ENCODE peak calls at places on chromosome 11, in nine cellular contexts. One of them, this sample, is unnamed.
A peak's percentile ranks its signal among the peaks of the same experiment; 100 is the strongest.

GRCh38 chr11:86687083-86687799 is 14.8 kb upstream of the ME3 start:
- DNase-seq in heart left ventricle: no peak
- DNase-seq in lower leg skin: no peak
- DNase-seq in body of pancreas: peak; percentile 58
- DNase-seq in HCT116: no peak
- DNase-seq in IMR-90: no peak
- DNase-seq in tibial nerve: no peak
- DNase-seq in stomach: no peak
- DNase-seq in gastrocnemius medialis: no peak
- DNase-seq in this sample: no peak

GRCh38 chr11:67442504-67443398 is 525 bp downstream of the CORO1B start:
- DNase-seq in heart left ventricle: no peak
- DNase-seq in lower leg skin: no peak
- DNase-seq in body of pancreas: no peak
- DNase-seq in HCT116: no peak
- DNase-seq in IMR-90: no peak
- DNase-seq in tibial nerve: no peak
- DNase-seq in stomach: no peak
- DNase-seq in gastrocnemius medialis: no peak
- DNase-seq in this sample: no peak

GRCh38 chr11:22340803-22341581 is 2.8 kb downstream of the SLC17A6 start:
- DNase-seq in heart left ventricle: peak; percentile 34
- DNase-seq in lower leg skin: no peak
- DNase-seq in body of pancreas: no peak
- DNase-seq in HCT116: no peak
- DNase-seq in IMR-90: no peak
- DNase-seq in tibial nerve: no peak
- DNase-seq in stomach: no peak
- DNase-seq in gastrocnemius medialis: no peak
- DNase-seq in this sample: no peak

GRCh38 chr11:19821412-19821875 is 108.8 kb downstream of the NAV2 start:
- DNase-seq in heart left ventricle: no peak
- DNase-seq in lower leg skin: no peak
- DNase-seq in body of pancreas: peak; percentile 76
- DNase-seq in HCT116: no peak
- DNase-seq in IMR-90: no peak
- DNase-seq in tibial nerve: no peak
- DNase-seq in stomach: no peak
- DNase-seq in gastrocnemius medialis: no peak
- DNase-seq in this sample: no peak

GRCh38 chr11:36467913-36468312 is 42.2 kb downstream of the TRAF6 start:
- DNase-seq in heart left ventricle: no peak
- DNase-seq in lower leg skin: no peak
- DNase-seq in body of pancreas: no peak
- DNase-seq in HCT116: no peak
- DNase-seq in IMR-90: no peak
- DNase-seq in tibial nerve: no peak
- DNase-seq in stomach: no peak
- DNase-seq in gastrocnemius medialis: peak; percentile 20
- DNase-seq in this sample: no peak

GRCh38 chr11:31921066-31921465 is 109.9 kb upstream of the PAX6 start:
- DNase-seq in heart left ventricle: no peak
- DNase-seq in lower leg skin: no peak
- DNase-seq in body of pancreas: no peak
- DNase-seq in HCT116: no peak
- DNase-seq in IMR-90: no peak
- DNase-seq in tibial nerve: no peak
- DNase-seq in stomach: no peak
- DNase-seq in gastrocnemius medialis: no peak
- DNase-seq in this sample: no peak

GRCh38 chr11:109739374-109739773 is 317.4 kb downstream of the C11orf87 start:
- DNase-seq in heart left ventricle: no peak
- DNase-seq in lower leg skin: no peak
- DNase-seq in body of pancreas: no peak
- DNase-seq in HCT116: no peak
- DNase-seq in IMR-90: no peak
- DNase-seq in tibial nerve: no peak
- DNase-seq in stomach: no peak
- DNase-seq in gastrocnemius medialis: no peak
- DNase-seq in this sample: no peak

GRCh38 chr11:33264926-33265325 is 7.7 kb downstream of the HIPK3 start:
- DNase-seq in heart left ventricle: no peak
- DNase-seq in lower leg skin: no peak
- DNase-seq in body of pancreas: no peak
- DNase-seq in HCT116: no peak
- DNase-seq in IMR-90: no peak
- DNase-seq in tibial nerve: no peak
- DNase-seq in stomach: no peak
- DNase-seq in gastrocnemius medialis: no peak
- DNase-seq in this sample: no peak

DNA sequence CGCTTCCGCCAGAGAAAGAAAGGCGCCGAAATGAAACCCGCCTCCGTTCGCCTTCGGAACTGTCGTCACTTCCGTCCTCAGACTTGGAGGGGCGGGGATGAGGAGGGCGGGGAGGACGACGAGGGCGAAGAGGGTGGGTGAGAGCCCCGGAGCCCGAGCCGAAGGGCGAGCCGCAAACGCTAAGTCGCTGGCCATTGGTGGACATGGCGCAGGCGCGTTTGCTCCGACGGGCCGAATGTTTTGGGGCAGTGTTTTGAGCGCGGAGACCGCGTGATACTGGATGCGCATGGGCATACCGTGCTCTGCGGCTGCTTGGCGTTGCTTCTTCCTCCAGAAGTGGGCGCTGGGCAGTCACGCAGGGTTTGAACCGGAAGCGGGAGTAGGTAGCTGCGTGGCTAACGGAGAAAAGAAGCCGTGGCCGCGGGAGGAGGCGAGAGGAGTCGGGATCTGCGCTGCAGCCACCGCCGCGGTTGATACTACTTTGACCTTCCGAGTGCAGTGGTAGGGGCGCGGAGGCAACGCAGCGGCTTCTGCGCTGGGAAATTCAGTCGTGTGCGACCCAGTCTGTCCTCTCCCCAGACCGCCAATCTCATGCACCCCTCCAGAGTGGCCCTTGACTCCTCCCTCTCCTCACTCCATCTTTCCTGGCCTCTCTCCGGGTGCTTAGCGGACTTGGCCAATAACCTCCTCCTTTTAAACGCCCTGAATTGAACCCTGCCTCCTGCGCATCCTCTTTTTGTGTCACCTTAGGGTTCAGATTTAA is at the start of gene ATM:
- DNase-seq in heart left ventricle: peak; percentile 100
- DNase-seq in lower leg skin: peak; percentile 99
- DNase-seq in body of pancreas: peak; percentile 99
- DNase-seq in HCT116: peak; percentile 98
- DNase-seq in IMR-90: peak; percentile 99
- DNase-seq in tibial nerve: peak; percentile 97
- DNase-seq in stomach: peak; percentile 99
- DNase-seq in gastrocnemius medialis: peak; percentile 100
- DNase-seq in this sample: peak; percentile 99
- TF ChIP-seq POLR2A in heart left ventricle: peak; percentile 47
- TF ChIP-seq POLR2A in lower leg skin: no peak
- TF ChIP-seq POLR2A in body of pancreas: peak; percentile 84
- TF ChIP-seq POLR2A in HCT116: peak; percentile 62
- TF ChIP-seq POLR2A in IMR-90: peak; percentile 65
- TF ChIP-seq POLR2A in tibial nerve: peak; percentile 59
- TF ChIP-seq POLR2A in stomach: no peak
- TF ChIP-seq POLR2A in gastrocnemius medialis: peak; percentile 33
- TF ChIP-seq POLR2A in this sample: peak; percentile 3

GRCh38 chr11:10935015-10935564 is 77.2 kb upstream of the ZBED5 start:
- DNase-seq in heart left ventricle: no peak
- DNase-seq in lower leg skin: no peak
- DNase-seq in body of pancreas: no peak
- DNase-seq in HCT116: no peak
- DNase-seq in IMR-90: no peak
- DNase-seq in tibial nerve: no peak
- DNase-seq in stomach: no peak
- DNase-seq in gastrocnemius medialis: no peak
- DNase-seq in this sample: peak; percentile 27

GRCh38 chr11:10932976-10933375 is 75.1 kb upstream of the ZBED5 start:
- DNase-seq in heart left ventricle: no peak
- DNase-seq in lower leg skin: no peak
- DNase-seq in body of pancreas: no peak
- DNase-seq in HCT116: no peak
- DNase-seq in IMR-90: no peak
- DNase-seq in tibial nerve: no peak
- DNase-seq in stomach: no peak
- DNase-seq in gastrocnemius medialis: no peak
- DNase-seq in this sample: no peak

GRCh38 chr11:10934293-10934850 is 76.5 kb upstream of the ZBED5 start:
- DNase-seq in heart left ventricle: no peak
- DNase-seq in lower leg skin: no peak
- DNase-seq in body of pancreas: peak; percentile 51
- DNase-seq in HCT116: peak; percentile 35
- DNase-seq in IMR-90: no peak
- DNase-seq in tibial nerve: no peak
- DNase-seq in stomach: no peak
- DNase-seq in gastrocnemius medialis: no peak
- DNase-seq in this sample: peak; percentile 46

GRCh38 chr11:10931761-10932700 is 74.2 kb upstream of the ZBED5 start:
- DNase-seq in heart left ventricle: no peak
- DNase-seq in lower leg skin: no peak
- DNase-seq in body of pancreas: no peak
- DNase-seq in HCT116: no peak
- DNase-seq in IMR-90: no peak
- DNase-seq in tibial nerve: no peak
- DNase-seq in stomach: no peak
- DNase-seq in gastrocnemius medialis: no peak
- DNase-seq in this sample: peak; percentile 36

DNA sequence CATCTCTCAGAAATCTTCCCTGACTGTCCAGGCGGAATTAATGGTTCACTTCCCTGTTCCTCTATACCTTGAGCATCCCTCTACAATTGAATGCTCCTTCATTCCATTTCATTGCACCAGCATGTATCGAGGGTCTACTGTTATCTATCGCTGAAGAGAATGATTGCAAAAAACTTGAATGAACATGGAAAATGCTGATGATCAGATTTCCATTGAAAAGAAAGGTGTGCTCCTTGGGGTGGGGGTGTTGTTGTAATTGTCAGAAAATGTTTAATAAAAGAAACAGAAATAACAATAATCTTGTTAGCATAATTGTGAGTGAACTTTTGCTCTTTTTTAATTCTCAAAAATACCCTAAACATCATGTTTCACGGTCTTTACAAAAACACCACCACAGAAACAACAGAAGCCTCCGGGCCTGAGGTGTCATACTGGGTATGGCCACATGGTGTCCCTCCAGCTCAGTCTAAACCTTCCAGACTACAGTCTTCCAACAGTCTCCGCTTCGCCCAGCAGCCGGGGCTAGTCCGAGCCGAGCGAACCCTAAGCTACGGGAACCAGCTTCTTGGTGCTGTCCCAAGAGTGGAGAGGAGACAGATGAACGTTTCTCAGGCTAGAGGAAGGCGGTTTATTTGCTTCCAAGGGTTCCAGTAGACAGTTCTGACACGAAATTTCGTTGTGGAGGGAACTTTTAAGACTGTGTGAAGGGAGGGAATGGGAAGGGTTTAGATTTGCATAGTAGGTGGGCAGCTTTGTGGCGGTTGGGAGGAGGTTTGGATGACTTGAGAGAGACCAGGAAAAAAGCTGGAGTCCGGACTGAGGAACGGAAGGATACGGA is 75.8 kb upstream of the ZBED5 start:
- DNase-seq in heart left ventricle: peak; percentile 91
- DNase-seq in lower leg skin: peak; percentile 91
- DNase-seq in body of pancreas: peak; percentile 95
- DNase-seq in HCT116: peak; percentile 85
- DNase-seq in IMR-90: peak; percentile 92
- DNase-seq in tibial nerve: peak; percentile 82
- DNase-seq in stomach: peak; percentile 90
- DNase-seq in gastrocnemius medialis: peak; percentile 80
- DNase-seq in this sample: peak; percentile 93
- TF ChIP-seq POLR2A in heart left ventricle: peak; percentile 30
- TF ChIP-seq POLR2A in lower leg skin: no peak
- TF ChIP-seq POLR2A in body of pancreas: no peak
- TF ChIP-seq POLR2A in HCT116: no peak
- TF ChIP-seq POLR2A in IMR-90: peak; percentile 58
- TF ChIP-seq POLR2A in tibial nerve: no peak
- TF ChIP-seq POLR2A in stomach: no peak
- TF ChIP-seq POLR2A in gastrocnemius medialis: no peak
- TF ChIP-seq POLR2A in this sample: no peak

GRCh38 chr11:46846510-46846830 is 390 bp upstream of the CKAP5 start:
- DNase-seq in heart left ventricle: no peak
- DNase-seq in lower leg skin: no peak
- DNase-seq in body of pancreas: no peak
- DNase-seq in HCT116: no peak
- DNase-seq in IMR-90: no peak
- DNase-seq in tibial nerve: no peak
- DNase-seq in stomach: no peak
- DNase-seq in gastrocnemius medialis: no peak
- DNase-seq in this sample: no peak

GRCh38 chr11:46850829-46851380 is 4.8 kb upstream of the CKAP5 start:
- DNase-seq in heart left ventricle: no peak
- DNase-seq in lower leg skin: no peak
- DNase-seq in body of pancreas: no peak
- DNase-seq in HCT116: no peak
- DNase-seq in IMR-90: no peak
- DNase-seq in tibial nerve: no peak
- DNase-seq in stomach: no peak
- DNase-seq in gastrocnemius medialis: no peak
- DNase-seq in this sample: no peak

GRCh38 chr11:46849631-46850030 is 3.6 kb upstream of the CKAP5 start:
- DNase-seq in heart left ventricle: no peak
- DNase-seq in lower leg skin: no peak
- DNase-seq in body of pancreas: no peak
- DNase-seq in HCT116: no peak
- DNase-seq in IMR-90: no peak
- DNase-seq in tibial nerve: no peak
- DNase-seq in stomach: no peak
- DNase-seq in gastrocnemius medialis: no peak
- DNase-seq in this sample: no peak

GRCh38 chr11:46845440-46845739 is 690 bp downstream of the CKAP5 start:
- DNase-seq in heart left ventricle: no peak
- DNase-seq in lower leg skin: no peak
- DNase-seq in body of pancreas: no peak
- DNase-seq in HCT116: no peak
- DNase-seq in IMR-90: no peak
- DNase-seq in tibial nerve: no peak
- DNase-seq in stomach: no peak
- DNase-seq in gastrocnemius medialis: no peak
- DNase-seq in this sample: no peak

GRCh38 chr11:46845740-46846509 is at the start of gene CKAP5:
- DNase-seq in heart left ventricle: peak; percentile 93
- DNase-seq in lower leg skin: peak; percentile 88
- DNase-seq in body of pancreas: peak; percentile 92
- DNase-seq in HCT116: peak; percentile 73
- DNase-seq in IMR-90: peak; percentile 87
- DNase-seq in tibial nerve: peak; percentile 84
- DNase-seq in stomach: peak; percentile 92
- DNase-seq in gastrocnemius medialis: peak; percentile 84
- DNase-seq in this sample: peak; percentile 92
- TF ChIP-seq POLR2A in heart left ventricle: peak; percentile 72
- TF ChIP-seq POLR2A in lower leg skin: no peak
- TF ChIP-seq POLR2A in body of pancreas: peak; percentile 44
- TF ChIP-seq POLR2A in HCT116: no peak
- TF ChIP-seq POLR2A in IMR-90: peak; percentile 59
- TF ChIP-seq POLR2A in tibial nerve: peak; percentile 29
- TF ChIP-seq POLR2A in stomach: no peak
- TF ChIP-seq POLR2A in gastrocnemius medialis: peak; percentile 87
- TF ChIP-seq POLR2A in this sample: peak; percentile 56

GRCh38 chr11:69667619-69668604 is 7.2 kb downstream of the LTO1 start:
- DNase-seq in heart left ventricle: no peak
- DNase-seq in lower leg skin: no peak
- DNase-seq in body of pancreas: no peak
- DNase-seq in HCT116: no peak
- DNase-seq in IMR-90: no peak
- DNase-seq in tibial nerve: no peak
- DNase-seq in stomach: no peak
- DNase-seq in gastrocnemius medialis: no peak
- DNase-seq in this sample: no peak

GRCh38 chr11:69671734-69672465 is 3.3 kb downstream of the LTO1 start:
- DNase-seq in heart left ventricle: no peak
- DNase-seq in lower leg skin: no peak
- DNase-seq in body of pancreas: no peak
- DNase-seq in HCT116: no peak
- DNase-seq in IMR-90: no peak
- DNase-seq in tibial nerve: no peak
- DNase-seq in stomach: no peak
- DNase-seq in gastrocnemius medialis: no peak
- DNase-seq in this sample: no peak

GRCh38 chr11:69666752-69667536 is 8.2 kb downstream of the LTO1 start:
- DNase-seq in heart left ventricle: no peak
- DNase-seq in lower leg skin: no peak
- DNase-seq in body of pancreas: no peak
- DNase-seq in HCT116: no peak
- DNase-seq in IMR-90: no peak
- DNase-seq in tibial nerve: no peak
- DNase-seq in stomach: no peak
- DNase-seq in gastrocnemius medialis: no peak
- DNase-seq in this sample: no peak

GRCh38 chr11:69669486-69669885 is 5.7 kb downstream of the LTO1 start:
- DNase-seq in heart left ventricle: no peak
- DNase-seq in lower leg skin: no peak
- DNase-seq in body of pancreas: no peak
- DNase-seq in HCT116: no peak
- DNase-seq in IMR-90: no peak
- DNase-seq in tibial nerve: no peak
- DNase-seq in stomach: no peak
- DNase-seq in gastrocnemius medialis: no peak
- DNase-seq in this sample: no peak

DNA sequence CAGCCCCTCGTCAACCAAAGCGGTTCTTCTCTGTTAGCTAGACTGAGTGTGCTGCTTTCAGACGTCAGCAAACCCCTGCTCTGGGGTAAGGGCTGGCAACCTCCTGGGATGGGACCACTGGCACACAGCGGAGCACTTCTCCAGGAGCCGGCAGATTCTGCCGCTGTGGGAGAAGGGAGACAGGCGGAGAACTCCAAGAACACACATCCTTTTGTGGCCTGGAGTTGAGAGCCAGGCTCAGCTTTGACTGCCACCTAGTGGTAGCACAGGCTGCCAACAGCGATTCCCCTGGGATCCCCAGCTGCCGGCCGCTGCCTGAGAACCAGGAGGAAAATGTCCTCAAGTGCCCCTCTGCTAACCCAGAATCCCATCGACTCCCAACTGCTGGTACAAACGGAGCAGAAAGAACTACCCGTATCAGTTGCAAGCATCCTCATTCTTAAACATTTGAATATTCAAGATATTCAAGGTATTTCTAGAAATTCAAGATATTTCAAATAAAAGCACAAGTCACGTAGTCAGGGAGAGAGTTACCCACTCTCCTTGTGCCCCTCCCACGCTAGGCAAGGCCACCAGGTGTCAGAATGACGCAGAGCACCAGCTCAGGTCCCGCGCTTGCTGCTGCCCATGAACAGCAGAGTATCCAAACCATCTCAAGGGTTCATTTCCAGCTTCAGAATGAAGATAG is 4.9 kb downstream of the LTO1 start:
- DNase-seq in heart left ventricle: peak; percentile 89
- DNase-seq in lower leg skin: peak; percentile 74
- DNase-seq in body of pancreas: peak; percentile 85
- DNase-seq in HCT116: peak; percentile 56
- DNase-seq in IMR-90: peak; percentile 84
- DNase-seq in tibial nerve: peak; percentile 76
- DNase-seq in stomach: peak; percentile 85
- DNase-seq in gastrocnemius medialis: peak; percentile 58
- DNase-seq in this sample: peak; percentile 79
- TF ChIP-seq POLR2A in heart left ventricle: no peak
- TF ChIP-seq POLR2A in lower leg skin: no peak
- TF ChIP-seq POLR2A in body of pancreas: no peak
- TF ChIP-seq POLR2A in HCT116: no peak
- TF ChIP-seq POLR2A in IMR-90: peak; percentile 63
- TF ChIP-seq POLR2A in tibial nerve: no peak
- TF ChIP-seq POLR2A in stomach: no peak
- TF ChIP-seq POLR2A in gastrocnemius medialis: no peak
- TF ChIP-seq POLR2A in this sample: no peak